ENCODE peak calls at places on chromosomes 2 and 18, in eight cellular contexts. One of them, this sample, is unnamed.

GRCh38 chr2:231642631-231643493 is 50.2 kb downstream of the TEX44 start:
- DNase-seq in Caco-2: peak
- DNase-seq in NB4: peak
- DNase-seq in sigmoid colon: peak
- DNase-seq in left ventricle myocardium inferior: peak
- DNase-seq in A549: peak
- DNase-seq in fibroblast of pulmonary artery: peak
- DNase-seq in psoas muscle: peak
- DNase-seq in this sample: peak

GRCh38 chr18:49456794-49457193 is 3.7 kb downstream of the DYM start:
- DNase-seq in sigmoid colon: no peak
- DNase-seq in NB4: no peak
- DNase-seq in psoas muscle: no peak
- DNase-seq in fibroblast of pulmonary artery: peak
- DNase-seq in Caco-2: no peak
- DNase-seq in left ventricle myocardium inferior: no peak
- DNase-seq in A549: no peak
- DNase-seq in this sample: no peak

GRCh38 chr2:84701880-84702279 is 179.0 kb downstream of the TRABD2A start:
- DNase-seq in NB4: no peak
- DNase-seq in sigmoid colon: no peak
- DNase-seq in left ventricle myocardium inferior: no peak
- DNase-seq in fibroblast of pulmonary artery: peak
- DNase-seq in Caco-2: no peak
- DNase-seq in psoas muscle: no peak
- DNase-seq in A549: no peak
- DNase-seq in this sample: no peak

GRCh38 chr2:102187191-102188150 is 648 bp downstream of the IL1RL2 start:
- DNase-seq in left ventricle myocardium inferior: peak
- DNase-seq in psoas muscle: peak
- DNase-seq in A549: no peak
- DNase-seq in NB4: no peak
- DNase-seq in sigmoid colon: peak
- DNase-seq in fibroblast of pulmonary artery: peak
- DNase-seq in Caco-2: no peak
- DNase-seq in this sample: peak

GRCh38 chr2:230343747-230344146 is 16.8 kb downstream of the SP140L start:
- DNase-seq in A549: no peak
- DNase-seq in sigmoid colon: no peak
- DNase-seq in fibroblast of pulmonary artery: no peak
- DNase-seq in left ventricle myocardium inferior: no peak
- DNase-seq in Caco-2: no peak
- DNase-seq in NB4: no peak
- DNase-seq in psoas muscle: no peak
- DNase-seq in this sample: no peak

GRCh38 chr2:121530210-121530562 is 494 bp upstream of the RNU4ATAC start:
- DNase-seq in psoas muscle: peak
- DNase-seq in A549: peak
- DNase-seq in fibroblast of pulmonary artery: peak
- DNase-seq in sigmoid colon: peak
- DNase-seq in Caco-2: peak
- DNase-seq in NB4: peak
- DNase-seq in left ventricle myocardium inferior: peak
- DNase-seq in this sample: peak

GRCh38 chr2:44479127-44479887 is 117.6 kb downstream of the CAMKMT start:
- DNase-seq in fibroblast of pulmonary artery: peak
- DNase-seq in NB4: peak
- DNase-seq in left ventricle myocardium inferior: no peak
- DNase-seq in psoas muscle: no peak
- DNase-seq in sigmoid colon: no peak
- DNase-seq in A549: peak
- DNase-seq in Caco-2: peak
- DNase-seq in this sample: peak

GRCh38 chr18:54734059-54734458 is 94.2 kb upstream of the RAB27B start:
- DNase-seq in sigmoid colon: no peak
- DNase-seq in psoas muscle: no peak
- DNase-seq in Caco-2: no peak
- DNase-seq in A549: peak
- DNase-seq in left ventricle myocardium inferior: no peak
- DNase-seq in fibroblast of pulmonary artery: peak
- DNase-seq in NB4: peak
- DNase-seq in this sample: peak

GRCh38 chr18:67846422-67847098 is 330.0 kb upstream of the DSEL start:
- DNase-seq in Caco-2: no peak
- DNase-seq in fibroblast of pulmonary artery: no peak
- DNase-seq in psoas muscle: peak
- DNase-seq in NB4: no peak
- DNase-seq in A549: no peak
- DNase-seq in sigmoid colon: no peak
- DNase-seq in left ventricle myocardium inferior: no peak
- DNase-seq in this sample: no peak

GRCh38 chr2:119196301-119197124 is 27.1 kb upstream of the STEAP3 start:
- DNase-seq in left ventricle myocardium inferior: no peak
- DNase-seq in psoas muscle: no peak
- DNase-seq in sigmoid colon: no peak
- DNase-seq in Caco-2: no peak
- DNase-seq in fibroblast of pulmonary artery: peak
- DNase-seq in A549: no peak
- DNase-seq in NB4: no peak
- DNase-seq in this sample: no peak

GRCh38 chr2:6410265-6410664 is 455.4 kb downstream of the CMPK2 start:
- DNase-seq in A549: no peak
- DNase-seq in left ventricle myocardium inferior: no peak
- DNase-seq in psoas muscle: no peak
- DNase-seq in Caco-2: no peak
- DNase-seq in sigmoid colon: no peak
- DNase-seq in NB4: no peak
- DNase-seq in fibroblast of pulmonary artery: no peak
- DNase-seq in this sample: no peak

GRCh38 chr2:69169990-69170389 is 157.0 kb downstream of the ANTXR1 start:
- DNase-seq in sigmoid colon: no peak
- DNase-seq in psoas muscle: no peak
- DNase-seq in Caco-2: no peak
- DNase-seq in fibroblast of pulmonary artery: no peak
- DNase-seq in NB4: no peak
- DNase-seq in left ventricle myocardium inferior: no peak
- DNase-seq in A549: no peak
- DNase-seq in this sample: no peak

DNA sequence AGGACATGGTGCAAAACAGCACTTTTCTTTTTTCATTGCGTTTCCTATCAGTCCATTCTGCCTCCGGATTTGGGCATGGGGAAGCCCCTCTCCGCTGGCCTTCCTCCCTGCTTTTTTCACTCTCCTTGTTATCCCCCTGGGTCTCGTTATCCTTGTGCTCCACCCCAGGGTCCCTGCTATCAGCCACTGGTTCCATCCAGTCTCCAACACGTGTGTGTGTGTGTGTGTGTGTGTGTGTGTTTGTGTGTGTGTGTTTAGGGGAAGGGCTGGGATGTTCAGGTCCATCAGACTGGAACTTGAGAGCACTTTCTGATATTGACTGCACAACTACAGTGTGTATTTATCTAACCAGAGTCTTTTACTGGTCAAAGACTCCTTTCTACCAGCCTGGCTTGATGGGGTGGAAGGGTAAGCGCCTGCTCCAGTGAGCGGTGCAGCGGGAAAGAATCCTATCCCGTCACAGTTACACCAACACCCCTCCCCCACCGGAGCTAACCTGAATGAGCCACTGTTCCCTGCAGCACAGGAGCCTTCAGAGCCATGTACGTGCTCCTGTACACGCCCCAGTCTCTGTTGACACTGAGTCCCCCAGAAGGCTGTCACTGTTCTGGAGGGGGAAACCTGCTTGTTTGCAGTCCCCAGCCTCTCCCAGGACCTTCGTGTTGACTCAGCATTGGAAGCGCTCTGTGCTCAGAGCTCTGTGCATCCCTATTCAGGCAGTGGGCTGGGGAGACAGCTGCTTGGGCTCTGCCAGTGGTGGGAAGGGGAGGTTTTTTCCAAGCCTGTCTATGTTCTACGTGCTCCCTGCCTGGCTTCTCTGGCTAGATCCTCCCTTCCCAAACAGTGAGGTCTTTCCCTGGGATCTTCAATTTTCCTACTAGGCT is 4.6 kb downstream of the INHA start:
- DNase-seq in fibroblast of pulmonary artery: no peak
- DNase-seq in Caco-2: peak
- DNase-seq in sigmoid colon: no peak
- DNase-seq in NB4: no peak
- DNase-seq in A549: no peak
- DNase-seq in psoas muscle: no peak
- DNase-seq in left ventricle myocardium inferior: no peak
- DNase-seq in this sample: peak
- H3K4me3 ChIP-seq in fibroblast of pulmonary artery: no peak
- H3K4me3 ChIP-seq in Caco-2: no peak
- H3K4me3 ChIP-seq in sigmoid colon: no peak
- H3K4me3 ChIP-seq in NB4: no peak
- H3K4me3 ChIP-seq in A549: no peak
- H3K4me3 ChIP-seq in psoas muscle: no peak
- H3K4me3 ChIP-seq in left ventricle myocardium inferior: no peak
- H3K4me3 ChIP-seq in this sample: no peak

DNA sequence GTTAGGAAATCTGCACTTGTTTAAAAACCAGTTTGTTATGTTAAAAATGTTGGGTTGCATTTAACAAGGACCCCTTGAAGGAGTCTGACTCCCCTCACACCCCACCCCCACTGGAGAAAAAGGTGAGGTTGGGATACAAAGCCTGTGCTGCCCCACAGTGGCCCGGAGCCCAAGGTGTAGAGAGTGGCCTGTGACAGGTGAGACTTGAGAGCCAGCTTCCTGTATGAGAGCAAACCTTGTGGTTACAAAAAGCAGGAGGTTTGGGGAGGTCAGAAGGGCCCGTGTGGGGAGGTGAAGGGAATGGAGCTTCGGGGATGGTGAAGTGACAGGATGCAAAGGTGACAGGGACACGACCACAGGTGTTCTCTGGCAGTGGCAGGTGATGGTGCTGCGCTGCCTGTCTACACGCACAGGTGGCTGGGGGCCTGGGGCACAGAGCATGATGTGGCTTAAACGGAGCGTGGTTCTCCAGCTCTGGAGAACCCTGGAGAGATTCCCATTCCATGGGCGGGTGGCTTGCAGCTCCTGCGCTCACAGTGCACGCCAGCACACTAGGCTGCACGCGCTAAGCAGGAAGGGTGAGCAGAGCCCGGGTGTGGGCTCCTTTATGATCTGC is 29.0 kb downstream of the IMPA2 start:
- DNase-seq in left ventricle myocardium inferior: no peak
- DNase-seq in NB4: no peak
- DNase-seq in A549: no peak
- DNase-seq in Caco-2: no peak
- DNase-seq in psoas muscle: no peak
- DNase-seq in sigmoid colon: no peak
- DNase-seq in fibroblast of pulmonary artery: no peak
- DNase-seq in this sample: no peak
- TF ChIP-seq CTCF in left ventricle myocardium inferior: no peak
- TF ChIP-seq CTCF in NB4: no peak
- TF ChIP-seq CTCF in A549: no peak
- TF ChIP-seq CTCF in Caco-2: no peak
- TF ChIP-seq CTCF in psoas muscle: no peak
- TF ChIP-seq CTCF in sigmoid colon: no peak
- TF ChIP-seq CTCF in fibroblast of pulmonary artery: no peak
- TF ChIP-seq CTCF in this sample: no peak

GRCh38 chr2:196592331-196592911 is 47.1 kb upstream of the CCDC150 start:
- DNase-seq in psoas muscle: no peak
- DNase-seq in NB4: no peak
- DNase-seq in A549: peak
- DNase-seq in Caco-2: no peak
- DNase-seq in left ventricle myocardium inferior: peak
- DNase-seq in fibroblast of pulmonary artery: peak
- DNase-seq in sigmoid colon: no peak
- DNase-seq in this sample: no peak
- H3K4me3 ChIP-seq in psoas muscle: peak
- H3K4me3 ChIP-seq in NB4: no peak
- H3K4me3 ChIP-seq in A549: peak
- H3K4me3 ChIP-seq in Caco-2: peak
- H3K4me3 ChIP-seq in left ventricle myocardium inferior: peak
- H3K4me3 ChIP-seq in fibroblast of pulmonary artery: peak
- H3K4me3 ChIP-seq in sigmoid colon: peak
- H3K4me3 ChIP-seq in this sample: peak

DNA sequence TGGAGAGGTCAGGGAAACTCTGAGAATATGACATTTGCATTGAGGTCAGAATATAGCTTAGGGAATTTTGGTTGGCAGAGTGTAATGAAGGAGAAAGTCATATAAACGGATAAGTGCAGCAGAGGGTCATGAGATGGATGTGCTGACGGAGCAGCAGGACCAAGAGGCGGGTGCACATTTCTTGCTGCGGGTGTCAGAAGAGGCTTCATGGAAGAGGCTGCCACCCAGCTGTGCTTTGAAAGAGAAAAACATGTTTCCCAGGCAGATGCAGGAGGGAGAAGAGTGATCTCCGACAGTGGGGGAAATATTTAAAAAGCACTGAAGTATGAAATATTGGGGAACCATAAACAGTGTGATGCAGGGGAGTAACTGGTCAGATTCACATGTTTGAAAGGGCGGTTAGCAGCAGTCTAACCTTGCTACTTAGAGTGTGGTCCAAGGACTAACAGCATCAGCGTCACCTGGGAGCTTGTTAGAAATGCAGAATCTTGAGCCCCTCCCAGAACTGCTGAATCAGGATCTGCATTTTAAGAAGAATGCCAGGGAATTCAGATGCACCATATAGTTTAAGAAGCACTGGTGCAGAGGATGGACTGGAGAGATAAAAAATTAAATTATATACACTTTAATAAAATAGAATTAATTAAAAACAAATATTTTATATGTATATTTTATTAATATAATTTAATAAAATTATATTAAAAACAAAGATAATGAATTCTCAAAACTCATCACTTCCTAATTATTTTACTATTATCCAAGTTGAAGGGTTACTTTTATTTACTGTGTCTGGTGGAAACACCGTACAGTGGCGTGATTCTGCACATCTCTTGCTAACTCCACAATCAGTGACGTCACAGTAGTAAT is 36.1 kb upstream of the SCYGR1 start:
- DNase-seq in left ventricle myocardium inferior: no peak
- DNase-seq in sigmoid colon: no peak
- DNase-seq in fibroblast of pulmonary artery: no peak
- DNase-seq in A549: no peak
- DNase-seq in Caco-2: no peak
- DNase-seq in psoas muscle: no peak
- DNase-seq in NB4: no peak
- DNase-seq in this sample: no peak
- TF ChIP-seq CTCF in left ventricle myocardium inferior: no peak
- TF ChIP-seq CTCF in sigmoid colon: no peak
- TF ChIP-seq CTCF in fibroblast of pulmonary artery: no peak
- TF ChIP-seq CTCF in A549: no peak
- TF ChIP-seq CTCF in Caco-2: no peak
- TF ChIP-seq CTCF in psoas muscle: no peak
- TF ChIP-seq CTCF in NB4: no peak
- TF ChIP-seq CTCF in this sample: no peak

GRCh38 chr2:203237501-203238238 is 1.1 kb upstream of the CYP20A1 start:
- DNase-seq in left ventricle myocardium inferior: no peak
- DNase-seq in NB4: no peak
- DNase-seq in sigmoid colon: no peak
- DNase-seq in fibroblast of pulmonary artery: no peak
- DNase-seq in psoas muscle: no peak
- DNase-seq in Caco-2: no peak
- DNase-seq in A549: no peak
- DNase-seq in this sample: no peak
- H3K4me3 ChIP-seq in left ventricle myocardium inferior: peak
- H3K4me3 ChIP-seq in NB4: no peak
- H3K4me3 ChIP-seq in sigmoid colon: peak
- H3K4me3 ChIP-seq in fibroblast of pulmonary artery: peak
- H3K4me3 ChIP-seq in psoas muscle: peak
- H3K4me3 ChIP-seq in Caco-2: peak
- H3K4me3 ChIP-seq in A549: peak
- H3K4me3 ChIP-seq in this sample: no peak

This sample was measured in hepatocyte.